ENCODE peak calls at places on chromosomes 16 and 17, in seven cellular contexts. One of them, this sample, is unnamed.

GRCh38 chr16:263182-263774 is 12.5 kb downstream of the RGS11 start:
- DNase-seq in AG08395: no peak
- DNase-seq in posterior cingulate gyrus: no peak
- DNase-seq in Calu3: no peak
- DNase-seq in caudate nucleus: no peak
- DNase-seq in stimulated activated CD4-positive, alpha-beta T cell treated with anti-CD3 and anti-CD28 coated beads, TNF-alpha, amount 100 ng/mL, for 48 hours: no peak
- DNase-seq in GM06990: no peak
- DNase-seq in this sample: peak

GRCh38 chr16:72278301-72278700 is 106.3 kb upstream of the PMFBP1 start:
- DNase-seq in AG08395: no peak
- DNase-seq in posterior cingulate gyrus: no peak
- DNase-seq in Calu3: no peak
- DNase-seq in caudate nucleus: no peak
- DNase-seq in stimulated activated CD4-positive, alpha-beta T cell treated with anti-CD3 and anti-CD28 coated beads, TNF-alpha, amount 100 ng/mL, for 48 hours: no peak
- DNase-seq in GM06990: no peak
- DNase-seq in this sample: no peak

GRCh38 chr17:4704991-4705390 is 1.1 kb upstream of the PELP1 start:
- DNase-seq in AG08395: no peak
- DNase-seq in posterior cingulate gyrus: no peak
- DNase-seq in Calu3: no peak
- DNase-seq in caudate nucleus: no peak
- DNase-seq in stimulated activated CD4-positive, alpha-beta T cell treated with anti-CD3 and anti-CD28 coated beads, TNF-alpha, amount 100 ng/mL, for 48 hours: no peak
- DNase-seq in GM06990: no peak
- DNase-seq in this sample: no peak

GRCh38 chr17:73430848-73431247 is 119.0 kb upstream of the CDC42EP4 start:
- DNase-seq in AG08395: no peak
- DNase-seq in posterior cingulate gyrus: no peak
- DNase-seq in Calu3: no peak
- DNase-seq in caudate nucleus: no peak
- DNase-seq in stimulated activated CD4-positive, alpha-beta T cell treated with anti-CD3 and anti-CD28 coated beads, TNF-alpha, amount 100 ng/mL, for 48 hours: no peak
- DNase-seq in GM06990: no peak
- DNase-seq in this sample: no peak

GRCh38 chr16:75273054-75273925 is 21.9 kb upstream of the BCAR1 start:
- DNase-seq in AG08395: no peak
- DNase-seq in posterior cingulate gyrus: no peak
- DNase-seq in Calu3: no peak
- DNase-seq in caudate nucleus: no peak
- DNase-seq in stimulated activated CD4-positive, alpha-beta T cell treated with anti-CD3 and anti-CD28 coated beads, TNF-alpha, amount 100 ng/mL, for 48 hours: no peak
- DNase-seq in GM06990: no peak
- DNase-seq in this sample: peak

GRCh38 chr16:66296591-66296990 is 69.9 kb upstream of the CDH5 start:
- DNase-seq in AG08395: no peak
- DNase-seq in posterior cingulate gyrus: no peak
- DNase-seq in Calu3: no peak
- DNase-seq in caudate nucleus: no peak
- DNase-seq in stimulated activated CD4-positive, alpha-beta T cell treated with anti-CD3 and anti-CD28 coated beads, TNF-alpha, amount 100 ng/mL, for 48 hours: no peak
- DNase-seq in GM06990: no peak
- DNase-seq in this sample: peak

GRCh38 chr16:89020068-89020924 is 43.3 kb upstream of the CBFA2T3 start:
- DNase-seq in AG08395: no peak
- DNase-seq in posterior cingulate gyrus: no peak
- DNase-seq in Calu3: no peak
- DNase-seq in caudate nucleus: no peak
- DNase-seq in stimulated activated CD4-positive, alpha-beta T cell treated with anti-CD3 and anti-CD28 coated beads, TNF-alpha, amount 100 ng/mL, for 48 hours: no peak
- DNase-seq in GM06990: peak
- DNase-seq in this sample: peak

GRCh38 chr17:45127583-45128300 is 4.6 kb downstream of the PLCD3 start:
- DNase-seq in AG08395: no peak
- DNase-seq in posterior cingulate gyrus: no peak
- DNase-seq in Calu3: peak
- DNase-seq in caudate nucleus: no peak
- DNase-seq in stimulated activated CD4-positive, alpha-beta T cell treated with anti-CD3 and anti-CD28 coated beads, TNF-alpha, amount 100 ng/mL, for 48 hours: no peak
- DNase-seq in GM06990: no peak
- DNase-seq in this sample: peak

GRCh38 chr17:65677932-65678331 is 116.5 kb upstream of the AXIN2 start:
- DNase-seq in AG08395: peak
- DNase-seq in posterior cingulate gyrus: no peak
- DNase-seq in Calu3: no peak
- DNase-seq in caudate nucleus: no peak
- DNase-seq in stimulated activated CD4-positive, alpha-beta T cell treated with anti-CD3 and anti-CD28 coated beads, TNF-alpha, amount 100 ng/mL, for 48 hours: no peak
- DNase-seq in GM06990: no peak
- DNase-seq in this sample: peak

GRCh38 chr16:57651344-57652333 is 16.5 kb upstream of the ADGRG3 start:
- DNase-seq in AG08395: no peak
- DNase-seq in posterior cingulate gyrus: no peak
- DNase-seq in Calu3: no peak
- DNase-seq in caudate nucleus: no peak
- DNase-seq in stimulated activated CD4-positive, alpha-beta T cell treated with anti-CD3 and anti-CD28 coated beads, TNF-alpha, amount 100 ng/mL, for 48 hours: no peak
- DNase-seq in GM06990: no peak
- DNase-seq in this sample: no peak

GRCh38 chr17:7588553-7589203 is 1.2 kb downstream of the SOX15 start:
- DNase-seq in AG08395: no peak
- DNase-seq in posterior cingulate gyrus: no peak
- DNase-seq in Calu3: no peak
- DNase-seq in caudate nucleus: no peak
- DNase-seq in stimulated activated CD4-positive, alpha-beta T cell treated with anti-CD3 and anti-CD28 coated beads, TNF-alpha, amount 100 ng/mL, for 48 hours: no peak
- DNase-seq in GM06990: no peak
- DNase-seq in this sample: no peak

GRCh38 chr17:40915721-40916256 is 21.7 kb downstream of the KRT23 start:
- DNase-seq in AG08395: peak
- DNase-seq in posterior cingulate gyrus: no peak
- DNase-seq in Calu3: peak
- DNase-seq in caudate nucleus: no peak
- DNase-seq in stimulated activated CD4-positive, alpha-beta T cell treated with anti-CD3 and anti-CD28 coated beads, TNF-alpha, amount 100 ng/mL, for 48 hours: no peak
- DNase-seq in GM06990: peak
- DNase-seq in this sample: no peak

GRCh38 chr17:29972277-29972676 is 30.8 kb downstream of the EFCAB5 start:
- DNase-seq in AG08395: no peak
- DNase-seq in posterior cingulate gyrus: no peak
- DNase-seq in Calu3: no peak
- DNase-seq in caudate nucleus: no peak
- DNase-seq in stimulated activated CD4-positive, alpha-beta T cell treated with anti-CD3 and anti-CD28 coated beads, TNF-alpha, amount 100 ng/mL, for 48 hours: no peak
- DNase-seq in GM06990: no peak
- DNase-seq in this sample: no peak

GRCh38 chr16:18958621-18959578 is 24.8 kb upstream of the TMC7 start:
- DNase-seq in AG08395: peak
- DNase-seq in posterior cingulate gyrus: no peak
- DNase-seq in Calu3: no peak
- DNase-seq in caudate nucleus: no peak
- DNase-seq in stimulated activated CD4-positive, alpha-beta T cell treated with anti-CD3 and anti-CD28 coated beads, TNF-alpha, amount 100 ng/mL, for 48 hours: no peak
- DNase-seq in GM06990: no peak
- DNase-seq in this sample: peak

GRCh38 chr17:77279448-77280303 is 138.9 kb downstream of the SEC14L1 start:
- DNase-seq in AG08395: peak
- DNase-seq in posterior cingulate gyrus: no peak
- DNase-seq in Calu3: peak
- DNase-seq in caudate nucleus: no peak
- DNase-seq in stimulated activated CD4-positive, alpha-beta T cell treated with anti-CD3 and anti-CD28 coated beads, TNF-alpha, amount 100 ng/mL, for 48 hours: no peak
- DNase-seq in GM06990: no peak
- DNase-seq in this sample: peak

GRCh38 chr17:80261159-80261894 is 675 bp downstream of the RNF213 start:
- DNase-seq in AG08395: peak
- DNase-seq in posterior cingulate gyrus: peak
- DNase-seq in Calu3: peak
- DNase-seq in caudate nucleus: no peak
- DNase-seq in stimulated activated CD4-positive, alpha-beta T cell treated with anti-CD3 and anti-CD28 coated beads, TNF-alpha, amount 100 ng/mL, for 48 hours: no peak
- DNase-seq in GM06990: peak
- DNase-seq in this sample: peak

GRCh38 chr17:16491131-16491702 is 776 bp downstream of the LRRC75A start:
- DNase-seq in AG08395: no peak
- DNase-seq in posterior cingulate gyrus: peak
- DNase-seq in Calu3: peak
- DNase-seq in caudate nucleus: no peak
- DNase-seq in stimulated activated CD4-positive, alpha-beta T cell treated with anti-CD3 and anti-CD28 coated beads, TNF-alpha, amount 100 ng/mL, for 48 hours: no peak
- DNase-seq in GM06990: no peak
- DNase-seq in this sample: peak

GRCh38 chr16:68287276-68288251 is 23.2 kb downstream of the SLC7A6OS start:
- DNase-seq in AG08395: peak
- DNase-seq in posterior cingulate gyrus: no peak
- DNase-seq in Calu3: no peak
- DNase-seq in caudate nucleus: no peak
- DNase-seq in stimulated activated CD4-positive, alpha-beta T cell treated with anti-CD3 and anti-CD28 coated beads, TNF-alpha, amount 100 ng/mL, for 48 hours: no peak
- DNase-seq in GM06990: no peak
- DNase-seq in this sample: peak

GRCh38 chr17:57370051-57370581 is 113.8 kb downstream of the MSI2 start:
- DNase-seq in AG08395: peak
- DNase-seq in posterior cingulate gyrus: no peak
- DNase-seq in Calu3: peak
- DNase-seq in caudate nucleus: no peak
- DNase-seq in stimulated activated CD4-positive, alpha-beta T cell treated with anti-CD3 and anti-CD28 coated beads, TNF-alpha, amount 100 ng/mL, for 48 hours: no peak
- DNase-seq in GM06990: no peak
- DNase-seq in this sample: no peak

GRCh38 chr17:56577810-56578209 is 15.7 kb upstream of the NOG start:
- DNase-seq in AG08395: no peak
- DNase-seq in posterior cingulate gyrus: no peak
- DNase-seq in Calu3: no peak
- DNase-seq in caudate nucleus: no peak
- DNase-seq in stimulated activated CD4-positive, alpha-beta T cell treated with anti-CD3 and anti-CD28 coated beads, TNF-alpha, amount 100 ng/mL, for 48 hours: no peak
- DNase-seq in GM06990: no peak
- DNase-seq in this sample: no peak

GRCh38 chr17:8955021-8955420 is 10.5 kb downstream of the PIK3R5 start:
- DNase-seq in AG08395: no peak
- DNase-seq in posterior cingulate gyrus: no peak
- DNase-seq in Calu3: no peak
- DNase-seq in caudate nucleus: no peak
- DNase-seq in stimulated activated CD4-positive, alpha-beta T cell treated with anti-CD3 and anti-CD28 coated beads, TNF-alpha, amount 100 ng/mL, for 48 hours: no peak
- DNase-seq in GM06990: no peak
- DNase-seq in this sample: no peak

GRCh38 chr17:32519769-32520701 is 33.2 kb downstream of the CDK5R1 start:
- DNase-seq in AG08395: peak
- DNase-seq in posterior cingulate gyrus: no peak
- DNase-seq in Calu3: no peak
- DNase-seq in caudate nucleus: peak
- DNase-seq in stimulated activated CD4-positive, alpha-beta T cell treated with anti-CD3 and anti-CD28 coated beads, TNF-alpha, amount 100 ng/mL, for 48 hours: no peak
- DNase-seq in GM06990: peak
- DNase-seq in this sample: peak

GRCh38 chr16:30535106-30535776 is 583 bp upstream of the ZNF747 start:
- DNase-seq in AG08395: no peak
- DNase-seq in posterior cingulate gyrus: no peak
- DNase-seq in Calu3: no peak
- DNase-seq in caudate nucleus: no peak
- DNase-seq in stimulated activated CD4-positive, alpha-beta T cell treated with anti-CD3 and anti-CD28 coated beads, TNF-alpha, amount 100 ng/mL, for 48 hours: no peak
- DNase-seq in GM06990: no peak
- DNase-seq in this sample: no peak

GRCh38 chr17:72539981-72540897 is 419.4 kb downstream of the SOX9 start:
- DNase-seq in AG08395: peak
- DNase-seq in posterior cingulate gyrus: peak
- DNase-seq in Calu3: peak
- DNase-seq in caudate nucleus: peak
- DNase-seq in stimulated activated CD4-positive, alpha-beta T cell treated with anti-CD3 and anti-CD28 coated beads, TNF-alpha, amount 100 ng/mL, for 48 hours: peak
- DNase-seq in GM06990: peak
- DNase-seq in this sample: peak

GRCh38 chr16:88284626-88285513 is 97.9 kb upstream of the ZNF469 start:
- DNase-seq in AG08395: no peak
- DNase-seq in posterior cingulate gyrus: no peak
- DNase-seq in Calu3: no peak
- DNase-seq in caudate nucleus: no peak
- DNase-seq in stimulated activated CD4-positive, alpha-beta T cell treated with anti-CD3 and anti-CD28 coated beads, TNF-alpha, amount 100 ng/mL, for 48 hours: no peak
- DNase-seq in GM06990: no peak
- DNase-seq in this sample: peak

GRCh38 chr16:81251871-81252270 is 13.4 kb downstream of the BCO1 start:
- DNase-seq in AG08395: peak
- DNase-seq in posterior cingulate gyrus: no peak
- DNase-seq in Calu3: no peak
- DNase-seq in caudate nucleus: no peak
- DNase-seq in stimulated activated CD4-positive, alpha-beta T cell treated with anti-CD3 and anti-CD28 coated beads, TNF-alpha, amount 100 ng/mL, for 48 hours: no peak
- DNase-seq in GM06990: no peak
- DNase-seq in this sample: no peak

GRCh38 chr16:51508813-51509212 is 357.7 kb upstream of the SALL1 start:
- DNase-seq in AG08395: peak
- DNase-seq in posterior cingulate gyrus: no peak
- DNase-seq in Calu3: no peak
- DNase-seq in caudate nucleus: no peak
- DNase-seq in stimulated activated CD4-positive, alpha-beta T cell treated with anti-CD3 and anti-CD28 coated beads, TNF-alpha, amount 100 ng/mL, for 48 hours: no peak
- DNase-seq in GM06990: no peak
- DNase-seq in this sample: no peak

GRCh38 chr16:54280751-54281150 is 5.8 kb downstream of the IRX3 start:
- DNase-seq in AG08395: peak
- DNase-seq in posterior cingulate gyrus: no peak
- DNase-seq in Calu3: no peak
- DNase-seq in caudate nucleus: no peak
- DNase-seq in stimulated activated CD4-positive, alpha-beta T cell treated with anti-CD3 and anti-CD28 coated beads, TNF-alpha, amount 100 ng/mL, for 48 hours: no peak
- DNase-seq in GM06990: no peak
- DNase-seq in this sample: peak

GRCh38 chr17:43988301-43988700 is 16.1 kb upstream of the NAGS start:
- DNase-seq in AG08395: no peak
- DNase-seq in posterior cingulate gyrus: no peak
- DNase-seq in Calu3: no peak
- DNase-seq in caudate nucleus: no peak
- DNase-seq in stimulated activated CD4-positive, alpha-beta T cell treated with anti-CD3 and anti-CD28 coated beads, TNF-alpha, amount 100 ng/mL, for 48 hours: no peak
- DNase-seq in GM06990: no peak
- DNase-seq in this sample: no peak

This sample was measured in osteoblast.